ENCODE peak calls at places on chromosome 14, in six cellular contexts. One of them, this sample, is unnamed.

GRCh38 chr14:104423715-104424405 is 155.7 kb upstream of the C14orf180 start:
- DNase-seq in activated CD4-positive, alpha-beta T cell treated with anti-CD3 and anti-CD28 coated beads for 48 hours: no peak
- DNase-seq in stimulated activated CD8-positive, alpha-beta memory T cell treated with anti-CD3 and anti-CD28 coated beads, Interleukin-4, amount 100 ng/mL, for 24 hours: no peak
- DNase-seq in adipocyte: no peak
- DNase-seq in SK-N-MC: no peak
- DNase-seq in stomach: peak
- DNase-seq in this sample: no peak

GRCh38 chr14:22598896-22599244 is 770 bp downstream of the ABHD4 start:
- DNase-seq in adipocyte: peak
- DNase-seq in stimulated activated CD8-positive, alpha-beta memory T cell treated with anti-CD3 and anti-CD28 coated beads, Interleukin-4, amount 100 ng/mL, for 24 hours: no peak
- DNase-seq in stomach: peak
- DNase-seq in activated CD4-positive, alpha-beta T cell treated with anti-CD3 and anti-CD28 coated beads for 48 hours: peak
- DNase-seq in SK-N-MC: no peak
- DNase-seq in this sample: peak

GRCh38 chr14:94355191-94355794 is 32.2 kb upstream of the SERPINA6 start:
- DNase-seq in activated CD4-positive, alpha-beta T cell treated with anti-CD3 and anti-CD28 coated beads for 48 hours: peak
- DNase-seq in stimulated activated CD8-positive, alpha-beta memory T cell treated with anti-CD3 and anti-CD28 coated beads, Interleukin-4, amount 100 ng/mL, for 24 hours: no peak
- DNase-seq in stomach: peak
- DNase-seq in adipocyte: peak
- DNase-seq in SK-N-MC: no peak
- DNase-seq in this sample: peak

GRCh38 chr14:58151701-58152568 is at the start of gene ARMH4:
- DNase-seq in adipocyte: peak
- DNase-seq in stomach: peak
- DNase-seq in activated CD4-positive, alpha-beta T cell treated with anti-CD3 and anti-CD28 coated beads for 48 hours: peak
- DNase-seq in stimulated activated CD8-positive, alpha-beta memory T cell treated with anti-CD3 and anti-CD28 coated beads, Interleukin-4, amount 100 ng/mL, for 24 hours: peak
- DNase-seq in SK-N-MC: no peak
- DNase-seq in this sample: peak

GRCh38 chr14:76924363-76925151 is 98.3 kb downstream of the LRRC74A start:
- DNase-seq in stomach: no peak
- DNase-seq in stimulated activated CD8-positive, alpha-beta memory T cell treated with anti-CD3 and anti-CD28 coated beads, Interleukin-4, amount 100 ng/mL, for 24 hours: no peak
- DNase-seq in activated CD4-positive, alpha-beta T cell treated with anti-CD3 and anti-CD28 coated beads for 48 hours: peak
- DNase-seq in SK-N-MC: no peak
- DNase-seq in adipocyte: no peak
- DNase-seq in this sample: no peak

GRCh38 chr14:71665157-71665556 is 267.1 kb upstream of the RGS6 start:
- DNase-seq in SK-N-MC: no peak
- DNase-seq in activated CD4-positive, alpha-beta T cell treated with anti-CD3 and anti-CD28 coated beads for 48 hours: no peak
- DNase-seq in stimulated activated CD8-positive, alpha-beta memory T cell treated with anti-CD3 and anti-CD28 coated beads, Interleukin-4, amount 100 ng/mL, for 24 hours: no peak
- DNase-seq in stomach: no peak
- DNase-seq in adipocyte: peak
- DNase-seq in this sample: no peak

GRCh38 chr14:44785096-44785495 is 176.7 kb downstream of the KLHL28 start:
- DNase-seq in stimulated activated CD8-positive, alpha-beta memory T cell treated with anti-CD3 and anti-CD28 coated beads, Interleukin-4, amount 100 ng/mL, for 24 hours: no peak
- DNase-seq in adipocyte: no peak
- DNase-seq in SK-N-MC: no peak
- DNase-seq in stomach: no peak
- DNase-seq in activated CD4-positive, alpha-beta T cell treated with anti-CD3 and anti-CD28 coated beads for 48 hours: no peak
- DNase-seq in this sample: no peak

GRCh38 chr14:89176090-89176757 is 240.8 kb downstream of the FOXN3 start:
- DNase-seq in SK-N-MC: no peak
- DNase-seq in adipocyte: no peak
- DNase-seq in stimulated activated CD8-positive, alpha-beta memory T cell treated with anti-CD3 and anti-CD28 coated beads, Interleukin-4, amount 100 ng/mL, for 24 hours: no peak
- DNase-seq in stomach: no peak
- DNase-seq in activated CD4-positive, alpha-beta T cell treated with anti-CD3 and anti-CD28 coated beads for 48 hours: no peak
- DNase-seq in this sample: no peak

GRCh38 chr14:52068741-52069616 is at the start of gene NID2:
- DNase-seq in stomach: peak
- DNase-seq in adipocyte: peak
- DNase-seq in stimulated activated CD8-positive, alpha-beta memory T cell treated with anti-CD3 and anti-CD28 coated beads, Interleukin-4, amount 100 ng/mL, for 24 hours: peak
- DNase-seq in SK-N-MC: peak
- DNase-seq in activated CD4-positive, alpha-beta T cell treated with anti-CD3 and anti-CD28 coated beads for 48 hours: peak
- DNase-seq in this sample: peak

GRCh38 chr14:59116984-59117415 is 71.5 kb upstream of the DAAM1 start:
- DNase-seq in stimulated activated CD8-positive, alpha-beta memory T cell treated with anti-CD3 and anti-CD28 coated beads, Interleukin-4, amount 100 ng/mL, for 24 hours: no peak
- DNase-seq in stomach: no peak
- DNase-seq in adipocyte: no peak
- DNase-seq in SK-N-MC: no peak
- DNase-seq in activated CD4-positive, alpha-beta T cell treated with anti-CD3 and anti-CD28 coated beads for 48 hours: no peak
- DNase-seq in this sample: no peak

GRCh38 chr14:76754586-76754985 is 6.7 kb upstream of the VASH1 start:
- DNase-seq in activated CD4-positive, alpha-beta T cell treated with anti-CD3 and anti-CD28 coated beads for 48 hours: no peak
- DNase-seq in adipocyte: no peak
- DNase-seq in stomach: no peak
- DNase-seq in stimulated activated CD8-positive, alpha-beta memory T cell treated with anti-CD3 and anti-CD28 coated beads, Interleukin-4, amount 100 ng/mL, for 24 hours: no peak
- DNase-seq in SK-N-MC: no peak
- DNase-seq in this sample: no peak

GRCh38 chr14:59214702-59215302 is 26.3 kb downstream of the DAAM1 start:
- DNase-seq in stimulated activated CD8-positive, alpha-beta memory T cell treated with anti-CD3 and anti-CD28 coated beads, Interleukin-4, amount 100 ng/mL, for 24 hours: no peak
- DNase-seq in activated CD4-positive, alpha-beta T cell treated with anti-CD3 and anti-CD28 coated beads for 48 hours: no peak
- DNase-seq in stomach: no peak
- DNase-seq in adipocyte: no peak
- DNase-seq in SK-N-MC: no peak
- DNase-seq in this sample: no peak

GRCh38 chr14:91872011-91872476 is 4.7 kb upstream of the TC2N start:
- DNase-seq in adipocyte: no peak
- DNase-seq in activated CD4-positive, alpha-beta T cell treated with anti-CD3 and anti-CD28 coated beads for 48 hours: peak
- DNase-seq in stimulated activated CD8-positive, alpha-beta memory T cell treated with anti-CD3 and anti-CD28 coated beads, Interleukin-4, amount 100 ng/mL, for 24 hours: no peak
- DNase-seq in stomach: peak
- DNase-seq in SK-N-MC: no peak
- DNase-seq in this sample: no peak

GRCh38 chr14:72590577-72590976 is 303.3 kb downstream of the DPF3 start:
- DNase-seq in stomach: no peak
- DNase-seq in stimulated activated CD8-positive, alpha-beta memory T cell treated with anti-CD3 and anti-CD28 coated beads, Interleukin-4, amount 100 ng/mL, for 24 hours: no peak
- DNase-seq in SK-N-MC: no peak
- DNase-seq in adipocyte: no peak
- DNase-seq in activated CD4-positive, alpha-beta T cell treated with anti-CD3 and anti-CD28 coated beads for 48 hours: no peak
- DNase-seq in this sample: no peak

GRCh38 chr14:51614707-51615106 is 37.0 kb upstream of the FRMD6 start:
- DNase-seq in activated CD4-positive, alpha-beta T cell treated with anti-CD3 and anti-CD28 coated beads for 48 hours: no peak
- DNase-seq in stomach: no peak
- DNase-seq in stimulated activated CD8-positive, alpha-beta memory T cell treated with anti-CD3 and anti-CD28 coated beads, Interleukin-4, amount 100 ng/mL, for 24 hours: no peak
- DNase-seq in adipocyte: peak
- DNase-seq in SK-N-MC: no peak
- DNase-seq in this sample: no peak

GRCh38 chr14:34711169-34711568 is 3.2 kb downstream of the CFL2 start:
- DNase-seq in SK-N-MC: no peak
- DNase-seq in stimulated activated CD8-positive, alpha-beta memory T cell treated with anti-CD3 and anti-CD28 coated beads, Interleukin-4, amount 100 ng/mL, for 24 hours: no peak
- DNase-seq in adipocyte: peak
- DNase-seq in stomach: no peak
- DNase-seq in activated CD4-positive, alpha-beta T cell treated with anti-CD3 and anti-CD28 coated beads for 48 hours: no peak
- DNase-seq in this sample: no peak

GRCh38 chr14:103058209-103059055 is 1.1 kb upstream of the CDC42BPB start:
- DNase-seq in SK-N-MC: no peak
- DNase-seq in adipocyte: no peak
- DNase-seq in stimulated activated CD8-positive, alpha-beta memory T cell treated with anti-CD3 and anti-CD28 coated beads, Interleukin-4, amount 100 ng/mL, for 24 hours: no peak
- DNase-seq in activated CD4-positive, alpha-beta T cell treated with anti-CD3 and anti-CD28 coated beads for 48 hours: no peak
- DNase-seq in stomach: no peak
- DNase-seq in this sample: no peak

GRCh38 chr14:55366271-55366670 is 45.4 kb downstream of the ATG14 start:
- DNase-seq in activated CD4-positive, alpha-beta T cell treated with anti-CD3 and anti-CD28 coated beads for 48 hours: no peak
- DNase-seq in SK-N-MC: no peak
- DNase-seq in stomach: no peak
- DNase-seq in adipocyte: peak
- DNase-seq in stimulated activated CD8-positive, alpha-beta memory T cell treated with anti-CD3 and anti-CD28 coated beads, Interleukin-4, amount 100 ng/mL, for 24 hours: no peak
- DNase-seq in this sample: no peak

GRCh38 chr14:98906123-98906995 is 365.6 kb downstream of the BCL11B start:
- DNase-seq in adipocyte: no peak
- DNase-seq in stomach: no peak
- DNase-seq in activated CD4-positive, alpha-beta T cell treated with anti-CD3 and anti-CD28 coated beads for 48 hours: no peak
- DNase-seq in SK-N-MC: no peak
- DNase-seq in stimulated activated CD8-positive, alpha-beta memory T cell treated with anti-CD3 and anti-CD28 coated beads, Interleukin-4, amount 100 ng/mL, for 24 hours: no peak
- DNase-seq in this sample: peak

GRCh38 chr14:64812412-64812811 is 67.3 kb downstream of the SPTB start:
- DNase-seq in stomach: peak
- DNase-seq in activated CD4-positive, alpha-beta T cell treated with anti-CD3 and anti-CD28 coated beads for 48 hours: peak
- DNase-seq in stimulated activated CD8-positive, alpha-beta memory T cell treated with anti-CD3 and anti-CD28 coated beads, Interleukin-4, amount 100 ng/mL, for 24 hours: no peak
- DNase-seq in adipocyte: no peak
- DNase-seq in SK-N-MC: no peak
- DNase-seq in this sample: peak

GRCh38 chr14:104974665-104975390 is 3.3 kb downstream of the AHNAK2 start:
- DNase-seq in adipocyte: no peak
- DNase-seq in stomach: no peak
- DNase-seq in activated CD4-positive, alpha-beta T cell treated with anti-CD3 and anti-CD28 coated beads for 48 hours: no peak
- DNase-seq in stimulated activated CD8-positive, alpha-beta memory T cell treated with anti-CD3 and anti-CD28 coated beads, Interleukin-4, amount 100 ng/mL, for 24 hours: no peak
- DNase-seq in SK-N-MC: no peak
- DNase-seq in this sample: no peak

GRCh38 chr14:70084226-70084625 is 104.5 kb downstream of the SLC8A3 start:
- DNase-seq in SK-N-MC: no peak
- DNase-seq in adipocyte: no peak
- DNase-seq in activated CD4-positive, alpha-beta T cell treated with anti-CD3 and anti-CD28 coated beads for 48 hours: no peak
- DNase-seq in stomach: no peak
- DNase-seq in stimulated activated CD8-positive, alpha-beta memory T cell treated with anti-CD3 and anti-CD28 coated beads, Interleukin-4, amount 100 ng/mL, for 24 hours: no peak
- DNase-seq in this sample: no peak

GRCh38 chr14:80638620-80639215 is 302.8 kb downstream of the CEP128 start:
- DNase-seq in stomach: no peak
- DNase-seq in activated CD4-positive, alpha-beta T cell treated with anti-CD3 and anti-CD28 coated beads for 48 hours: no peak
- DNase-seq in stimulated activated CD8-positive, alpha-beta memory T cell treated with anti-CD3 and anti-CD28 coated beads, Interleukin-4, amount 100 ng/mL, for 24 hours: no peak
- DNase-seq in SK-N-MC: no peak
- DNase-seq in adipocyte: peak
- DNase-seq in this sample: no peak

GRCh38 chr14:55339770-55340169 is 68.5 kb downstream of the FBXO34 start:
- DNase-seq in activated CD4-positive, alpha-beta T cell treated with anti-CD3 and anti-CD28 coated beads for 48 hours: peak
- DNase-seq in stimulated activated CD8-positive, alpha-beta memory T cell treated with anti-CD3 and anti-CD28 coated beads, Interleukin-4, amount 100 ng/mL, for 24 hours: no peak
- DNase-seq in stomach: no peak
- DNase-seq in adipocyte: no peak
- DNase-seq in SK-N-MC: no peak
- DNase-seq in this sample: no peak

GRCh38 chr14:70640938-70641547 is 673 bp upstream of the TTC9 start:
- DNase-seq in stimulated activated CD8-positive, alpha-beta memory T cell treated with anti-CD3 and anti-CD28 coated beads, Interleukin-4, amount 100 ng/mL, for 24 hours: no peak
- DNase-seq in stomach: peak
- DNase-seq in activated CD4-positive, alpha-beta T cell treated with anti-CD3 and anti-CD28 coated beads for 48 hours: peak
- DNase-seq in SK-N-MC: no peak
- DNase-seq in adipocyte: no peak
- DNase-seq in this sample: no peak

GRCh38 chr14:82414853-82415539 is 881.3 kb upstream of the SEL1L start:
- DNase-seq in activated CD4-positive, alpha-beta T cell treated with anti-CD3 and anti-CD28 coated beads for 48 hours: no peak
- DNase-seq in stimulated activated CD8-positive, alpha-beta memory T cell treated with anti-CD3 and anti-CD28 coated beads, Interleukin-4, amount 100 ng/mL, for 24 hours: no peak
- DNase-seq in stomach: no peak
- DNase-seq in SK-N-MC: no peak
- DNase-seq in adipocyte: no peak
- DNase-seq in this sample: no peak

GRCh38 chr14:43795600-43796228 is 711.4 kb downstream of the FSCB start:
- DNase-seq in adipocyte: no peak
- DNase-seq in stomach: no peak
- DNase-seq in SK-N-MC: peak
- DNase-seq in stimulated activated CD8-positive, alpha-beta memory T cell treated with anti-CD3 and anti-CD28 coated beads, Interleukin-4, amount 100 ng/mL, for 24 hours: no peak
- DNase-seq in activated CD4-positive, alpha-beta T cell treated with anti-CD3 and anti-CD28 coated beads for 48 hours: no peak
- DNase-seq in this sample: no peak

GRCh38 chr14:84760506-84760905 is 769.4 kb upstream of the FLRT2 start:
- DNase-seq in activated CD4-positive, alpha-beta T cell treated with anti-CD3 and anti-CD28 coated beads for 48 hours: no peak
- DNase-seq in stimulated activated CD8-positive, alpha-beta memory T cell treated with anti-CD3 and anti-CD28 coated beads, Interleukin-4, amount 100 ng/mL, for 24 hours: no peak
- DNase-seq in adipocyte: peak
- DNase-seq in SK-N-MC: no peak
- DNase-seq in stomach: no peak
- DNase-seq in this sample: no peak

GRCh38 chr14:53954551-53955233 is 1.9 kb downstream of the BMP4 start:
- DNase-seq in adipocyte: peak
- DNase-seq in stimulated activated CD8-positive, alpha-beta memory T cell treated with anti-CD3 and anti-CD28 coated beads, Interleukin-4, amount 100 ng/mL, for 24 hours: no peak
- DNase-seq in SK-N-MC: no peak
- DNase-seq in activated CD4-positive, alpha-beta T cell treated with anti-CD3 and anti-CD28 coated beads for 48 hours: peak
- DNase-seq in stomach: no peak
- DNase-seq in this sample: no peak

GRCh38 chr14:64937176-64937820 is 5.2 kb downstream of the GPX2 start:
- DNase-seq in SK-N-MC: no peak
- DNase-seq in activated CD4-positive, alpha-beta T cell treated with anti-CD3 and anti-CD28 coated beads for 48 hours: no peak
- DNase-seq in stimulated activated CD8-positive, alpha-beta memory T cell treated with anti-CD3 and anti-CD28 coated beads, Interleukin-4, amount 100 ng/mL, for 24 hours: no peak
- DNase-seq in stomach: no peak
- DNase-seq in adipocyte: no peak
- DNase-seq in this sample: no peak

GRCh38 chr14:23054000-23054811 is 3.1 kb downstream of the CDH24 start:
- DNase-seq in stimulated activated CD8-positive, alpha-beta memory T cell treated with anti-CD3 and anti-CD28 coated beads, Interleukin-4, amount 100 ng/mL, for 24 hours: no peak
- DNase-seq in stomach: no peak
- DNase-seq in SK-N-MC: no peak
- DNase-seq in adipocyte: no peak
- DNase-seq in activated CD4-positive, alpha-beta T cell treated with anti-CD3 and anti-CD28 coated beads for 48 hours: peak
- DNase-seq in this sample: no peak

GRCh38 chr14:22419620-22420019 is 169.4 kb downstream of the DAD1 start:
- DNase-seq in SK-N-MC: no peak
- DNase-seq in stimulated activated CD8-positive, alpha-beta memory T cell treated with anti-CD3 and anti-CD28 coated beads, Interleukin-4, amount 100 ng/mL, for 24 hours: no peak
- DNase-seq in stomach: no peak
- DNase-seq in adipocyte: no peak
- DNase-seq in activated CD4-positive, alpha-beta T cell treated with anti-CD3 and anti-CD28 coated beads for 48 hours: no peak
- DNase-seq in this sample: no peak

GRCh38 chr14:100740196-100740825 is 13.6 kb downstream of the DLK1 start:
- DNase-seq in stimulated activated CD8-positive, alpha-beta memory T cell treated with anti-CD3 and anti-CD28 coated beads, Interleukin-4, amount 100 ng/mL, for 24 hours: no peak
- DNase-seq in stomach: no peak
- DNase-seq in SK-N-MC: no peak
- DNase-seq in adipocyte: no peak
- DNase-seq in activated CD4-positive, alpha-beta T cell treated with anti-CD3 and anti-CD28 coated beads for 48 hours: no peak
- DNase-seq in this sample: no peak

GRCh38 chr14:101723061-101723595 is 38.4 kb upstream of the PPP2R5C start:
- DNase-seq in stomach: no peak
- DNase-seq in SK-N-MC: no peak
- DNase-seq in activated CD4-positive, alpha-beta T cell treated with anti-CD3 and anti-CD28 coated beads for 48 hours: no peak
- DNase-seq in adipocyte: no peak
- DNase-seq in stimulated activated CD8-positive, alpha-beta memory T cell treated with anti-CD3 and anti-CD28 coated beads, Interleukin-4, amount 100 ng/mL, for 24 hours: no peak
- DNase-seq in this sample: peak

GRCh38 chr14:53209370-53209769 is 56.2 kb upstream of the DDHD1 start:
- DNase-seq in adipocyte: peak
- DNase-seq in SK-N-MC: no peak
- DNase-seq in stomach: no peak
- DNase-seq in stimulated activated CD8-positive, alpha-beta memory T cell treated with anti-CD3 and anti-CD28 coated beads, Interleukin-4, amount 100 ng/mL, for 24 hours: no peak
- DNase-seq in activated CD4-positive, alpha-beta T cell treated with anti-CD3 and anti-CD28 coated beads for 48 hours: no peak
- DNase-seq in this sample: no peak

GRCh38 chr14:62436256-62436655 is 609.0 kb downstream of the KCNH5 start:
- DNase-seq in stomach: no peak
- DNase-seq in stimulated activated CD8-positive, alpha-beta memory T cell treated with anti-CD3 and anti-CD28 coated beads, Interleukin-4, amount 100 ng/mL, for 24 hours: no peak
- DNase-seq in adipocyte: no peak
- DNase-seq in SK-N-MC: no peak
- DNase-seq in activated CD4-positive, alpha-beta T cell treated with anti-CD3 and anti-CD28 coated beads for 48 hours: no peak
- DNase-seq in this sample: no peak

GRCh38 chr14:23154876-23155587 is 28.4 kb downstream of the SLC7A8 start:
- DNase-seq in stimulated activated CD8-positive, alpha-beta memory T cell treated with anti-CD3 and anti-CD28 coated beads, Interleukin-4, amount 100 ng/mL, for 24 hours: no peak
- DNase-seq in SK-N-MC: peak
- DNase-seq in adipocyte: peak
- DNase-seq in activated CD4-positive, alpha-beta T cell treated with anti-CD3 and anti-CD28 coated beads for 48 hours: no peak
- DNase-seq in stomach: peak
- DNase-seq in this sample: peak

GRCh38 chr14:90159147-90159546 is 97.2 kb upstream of the PSMC1 start:
- DNase-seq in stimulated activated CD8-positive, alpha-beta memory T cell treated with anti-CD3 and anti-CD28 coated beads, Interleukin-4, amount 100 ng/mL, for 24 hours: no peak
- DNase-seq in activated CD4-positive, alpha-beta T cell treated with anti-CD3 and anti-CD28 coated beads for 48 hours: no peak
- DNase-seq in adipocyte: no peak
- DNase-seq in stomach: no peak
- DNase-seq in SK-N-MC: no peak
- DNase-seq in this sample: no peak